ENCODE peak calls at places on chromosomes 7 and 10, in six cellular contexts. F is aorta, N is stomach, V is keratinocyte, D is Panc1, A is right lobe of liver. B is an unnamed sample.

GRCh38 chr10:102118867-102119266 is 1.3 kb downstream of the LDB1 start:
- DNase-seq in F (no peak), N (peak; percentile 48), V (no peak), D (no peak), A (no peak), B (no peak)

GRCh38 chr7:108592633-108593277 is 23.1 kb downstream of the DNAJB9 start:
- DNase-seq in F (no peak), N (no peak), V (no peak), D (no peak), A (no peak), B (no peak)

GRCh38 chr7:41977165-41977651 is 259.8 kb downstream of the GLI3 start:
- DNase-seq in F (no peak), N (no peak), V (no peak), D (peak; percentile 41), A (no peak), B (no peak)

GRCh38 chr10:103507235-103508191 is 14.0 kb downstream of the NEURL1 start:
- DNase-seq in F (peak; percentile 44), N (no peak), V (no peak), D (no peak), A (no peak), B (no peak)

GRCh38 chr7:39609084-39609461 is 14.3 kb upstream of the RALA start:
- DNase-seq in F (no peak), N (no peak), V (no peak), D (no peak), A (no peak), B (no peak)

GRCh38 chr10:11680496-11680895 is 61.7 kb upstream of the ECHDC3 start:
- DNase-seq in F (no peak), N (no peak), V (no peak), D (no peak), A (no peak), B (no peak)

GRCh38 chr7:151088856-151089699 is 2.8 kb downstream of the AGAP3 start:
- DNase-seq in F (peak; percentile 86), N (peak; percentile 62), V (no peak), D (no peak), A (peak; percentile 75), B (no peak)

GRCh38 chr10:99844433-99844955 is 62.1 kb downstream of the ABCC2 start:
- DNase-seq in F (no peak), N (no peak), V (no peak), D (no peak), A (no peak), B (no peak)

GRCh38 chr10:43997330-43997729 is 348.6 kb upstream of the ZNF32 start:
- DNase-seq in F (no peak), N (no peak), V (no peak), D (no peak), A (no peak), B (no peak)

GRCh38 chr10:77328272-77328816 is 309.3 kb downstream of the KCNMA1 start:
- DNase-seq in F (no peak), N (peak; percentile 28), V (no peak), D (no peak), A (no peak), B (peak; percentile 22)

GRCh38 chr7:131106681-131107342 is 220.9 kb upstream of the MKLN1 start:
- DNase-seq in F (peak; percentile 82), N (peak; percentile 45), V (no peak), D (no peak), A (peak; percentile 70), B (no peak)

GRCh38 chr7:132571970-132572369 is 4.3 kb downstream of the PLXNA4 start:
- DNase-seq in F (no peak), N (no peak), V (no peak), D (no peak), A (no peak), B (no peak)

GRCh38 chr10:15792777-15793176 is 67.5 kb downstream of the MINDY3 start:
- DNase-seq in F (no peak), N (no peak), V (no peak), D (no peak), A (no peak), B (no peak)

GRCh38 chr7:115054478-115055122 is 132.7 kb downstream of the MDFIC start:
- DNase-seq in F (no peak), N (no peak), V (no peak), D (no peak), A (no peak), B (no peak)

GRCh38 chr10:129840196-129840590 is 123.9 kb downstream of the EBF3 start:
- DNase-seq in F (no peak), N (no peak), V (no peak), D (no peak), A (no peak), B (no peak)

GRCh38 chr7:112876877-112877276 is 86.7 kb upstream of the TMEM168 start:
- DNase-seq in F (no peak), N (no peak), V (no peak), D (no peak), A (no peak), B (no peak)

GRCh38 chr7:22853674-22854157 is 31.1 kb upstream of the TOMM7 start:
- DNase-seq in F (no peak), N (peak; percentile 26), V (no peak), D (no peak), A (no peak), B (no peak)

GRCh38 chr10:485776-486572 is 203.5 kb downstream of the DIP2C start:
- DNase-seq in F (peak; percentile 75), N (peak; percentile 23), V (no peak), D (no peak), A (no peak), B (no peak)

GRCh38 chr7:24477807-24478655 is 95.2 kb upstream of the PALS2 start:
- DNase-seq in F (no peak), N (no peak), V (no peak), D (no peak), A (no peak), B (peak; percentile 37)

GRCh38 chr7:28957822-28958234 is 302 bp downstream of the TRIL start:
- DNase-seq in F (no peak), N (no peak), V (no peak), D (no peak), A (peak; percentile 57), B (no peak)

GRCh38 chr7:128221929-128222403 is 19.1 kb upstream of the LEP start:
- DNase-seq in F (peak; percentile 15), N (no peak), V (no peak), D (no peak), A (no peak), B (peak; percentile 92)

DNA sequence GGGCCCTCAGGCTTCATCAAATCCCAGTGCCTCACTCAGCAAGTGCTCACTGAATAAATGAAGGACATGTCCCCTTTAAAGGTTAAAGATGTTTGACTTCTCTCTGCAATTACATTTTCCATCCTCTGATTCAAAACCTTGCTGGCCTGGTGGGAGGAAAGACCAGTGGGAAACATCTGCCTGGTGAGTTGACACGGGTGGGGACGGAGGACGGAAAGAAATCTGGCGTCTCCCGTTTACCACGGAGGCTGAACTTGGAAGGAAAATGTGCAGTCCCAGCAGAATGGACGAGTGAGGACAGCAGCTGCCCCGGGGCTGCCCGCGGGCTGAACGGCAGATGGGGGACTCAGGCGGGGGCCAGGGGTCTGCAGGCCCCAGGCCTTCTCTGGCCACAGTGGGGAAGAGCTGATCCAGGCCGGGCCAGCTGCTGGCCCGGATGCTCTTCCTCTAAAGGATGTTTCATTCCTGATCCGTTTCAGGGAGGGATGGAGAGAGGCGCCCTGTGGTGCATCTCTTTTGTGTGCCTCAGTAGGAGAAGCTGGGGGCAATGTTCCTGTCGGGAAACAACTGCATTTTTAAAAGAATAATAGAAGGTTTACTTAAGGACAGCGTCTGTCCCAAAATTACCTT is 147.4 kb upstream of the CHST15 start:
- DNase-seq in F (peak; percentile 39), N (peak; percentile 16), V (no peak), D (no peak), A (peak; percentile 24), B (no peak)
- H3K4me1 ChIP-seq in F (no peaks in the 10 kb centered on the region), N (no peaks in the 10 kb centered on the region), V (peaks cover 8% of the 10 kb centered on the region), D (no peaks in the 10 kb centered on the region), A (no peaks in the 10 kb centered on the region), B (no peaks in the 10 kb centered on the region)

DNA sequence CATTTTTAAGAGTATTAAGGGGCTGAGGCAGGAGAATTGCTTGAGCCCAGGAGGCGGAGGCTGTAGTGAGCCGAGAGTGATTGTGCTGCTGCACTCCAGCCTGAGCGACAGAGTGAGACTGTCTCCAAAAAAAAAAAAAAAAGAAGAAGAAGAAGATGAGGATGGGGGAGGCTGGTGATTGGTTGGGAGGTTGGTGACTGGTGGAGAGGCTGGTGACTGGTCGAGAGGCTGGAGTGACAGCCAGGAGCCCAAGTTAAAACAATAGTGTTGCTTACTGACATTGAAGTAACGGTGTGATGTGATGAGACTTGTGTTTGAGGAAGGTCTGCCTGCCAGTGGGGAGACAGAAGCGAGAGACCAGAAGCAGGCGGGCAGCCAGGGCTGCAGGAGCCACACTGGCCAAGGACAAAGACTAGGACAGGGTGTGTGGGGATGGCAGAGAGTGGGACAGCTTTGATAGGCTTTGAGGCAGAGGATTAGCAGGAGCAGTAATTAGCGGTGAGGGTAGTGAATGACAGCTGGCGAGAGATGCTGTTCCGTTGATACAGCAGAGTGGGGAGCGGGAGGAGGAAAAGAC is 4.9 kb downstream of the SRRT start:
- DNase-seq in F (no peak), N (no peak), V (no peak), D (no peak), A (no peak), B (no peak)
- H3K4me1 ChIP-seq in F (no peaks in the 10 kb centered on the region), N (peaks cover 24% of the 10 kb centered on the region), V (peaks cover 19% of the 10 kb centered on the region), D (peaks cover 8% of the 10 kb centered on the region), A (peaks cover 13% of the 10 kb centered on the region), B (peaks cover 16% of the 10 kb centered on the region)

GRCh38 chr7:48084727-48085432 is 4.2 kb upstream of the UPP1 start:
- DNase-seq in F (peak; percentile 83), N (peak; percentile 60), V (peak; percentile 94), D (peak; percentile 99), A (no peak), B (peak; percentile 100)
- H3K4me1 ChIP-seq in F (no peaks in the 10 kb centered on the region), N (peaks cover 23% of the 10 kb centered on the region), V (peaks cover 64% of the 10 kb centered on the region), D (peaks cover 61% of the 10 kb centered on the region), A (peaks cover 4% of the 10 kb centered on the region), B (peaks cover 69% of the 10 kb centered on the region)

GRCh38 chr10:71727429-71728217 is 8.0 kb upstream of the C10orf105 start:
- DNase-seq in F (no peak), N (peak; percentile 70), V (no peak), D (no peak), A (peak; percentile 62), B (peak; percentile 60)

GRCh38 chr10:71725998-71726672 is 6.6 kb upstream of the C10orf105 start:
- DNase-seq in F (no peak), N (no peak), V (no peak), D (no peak), A (peak; percentile 47), B (peak; percentile 52)

GRCh38 chr10:71725249-71725648 is 5.7 kb upstream of the C10orf105 start:
- DNase-seq in F (no peak), N (no peak), V (no peak), D (no peak), A (peak; percentile 52), B (no peak)

GRCh38 chr10:71728218-71728737 is 8.7 kb upstream of the C10orf105 start:
- DNase-seq in F (no peak), N (no peak), V (no peak), D (no peak), A (peak; percentile 52), B (no peak)

DNA sequence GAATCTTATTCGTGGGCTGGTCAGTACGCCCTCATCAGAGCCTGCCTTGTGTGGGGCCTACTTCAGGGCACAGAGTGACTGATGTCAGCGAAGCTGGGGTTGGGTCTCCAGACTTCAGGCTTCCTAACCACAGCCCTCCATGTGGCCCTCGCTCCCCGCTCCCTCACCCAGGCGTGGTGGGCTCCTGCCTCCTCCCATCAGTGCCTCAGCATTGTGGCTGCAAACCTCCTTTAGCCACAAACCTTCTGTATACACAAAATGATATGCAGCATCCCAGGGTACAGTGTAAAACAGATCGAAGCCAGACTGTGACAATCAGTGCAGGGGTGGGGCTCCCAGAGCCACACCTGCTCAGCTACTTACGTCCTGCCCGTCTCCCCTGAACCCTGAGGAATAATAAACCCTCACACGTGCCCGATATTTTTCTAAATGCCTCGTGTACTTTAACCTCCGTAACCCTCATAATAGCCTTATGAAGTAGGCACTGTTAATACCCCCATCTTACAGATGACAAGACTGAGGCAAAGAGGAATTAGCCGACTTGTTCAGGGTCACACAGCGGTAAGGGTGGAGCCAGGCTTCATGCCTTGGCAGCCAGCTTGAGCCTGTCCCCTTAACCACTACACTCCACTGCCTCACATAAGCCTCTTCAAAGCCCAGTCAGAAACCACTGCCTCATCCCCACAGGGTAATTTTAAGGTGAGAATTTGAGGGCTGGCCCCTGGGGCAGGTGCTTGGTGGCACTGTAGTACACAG is 7.3 kb upstream of the C10orf105 start:
- DNase-seq in F (no peak), N (no peak), V (no peak), D (no peak), A (peak; percentile 44), B (no peak)
- H3K4me1 ChIP-seq in F (no peaks in the 10 kb centered on the region), N (peaks cover 39% of the 10 kb centered on the region), V (peaks cover 26% of the 10 kb centered on the region), D (peaks cover 10% of the 10 kb centered on the region), A (no peaks in the 10 kb centered on the region), B (peaks cover 56% of the 10 kb centered on the region)